ENCODE peak calls at places on chromosome 18, in five cellular contexts. P, E, I, U and K are unnamed samples.

GRCh38 chr18:31679133-31679731 is 5.1 kb downstream of the B4GALT6 start:
- DNase-seq in P (no peak), E (no peak), U (no peak), I (peak; percentile 65), K (peak; percentile 80)

GRCh38 chr18:64055019-64055418 is 85.1 kb downstream of the SERPINB8 start:
- DNase-seq in U (no peak), P (no peak), E (no peak), I (no peak), K (no peak)

GRCh38 chr18:25962176-25962575 is 128.2 kb downstream of the SS18 start:
- DNase-seq in P (no peak), U (no peak), E (no peak), I (no peak), K (no peak)

GRCh38 chr18:12238861-12239260 is 15.3 kb upstream of the CIDEA start:
- DNase-seq in P (no peak), I (no peak), E (no peak), U (no peak), K (no peak)

GRCh38 chr18:27789406-27789805 is 387.5 kb downstream of the CDH2 start:
- DNase-seq in I (peak; percentile 87), E (no peak), U (no peak), P (no peak), K (no peak)

GRCh38 chr18:34084635-34085034 is 140.1 kb downstream of the NOL4 start:
- DNase-seq in P (no peak), I (no peak), E (no peak), U (no peak), K (no peak)

GRCh38 chr18:9787716-9788115 is 79.6 kb downstream of the RAB31 start:
- DNase-seq in U (no peak), I (no peak), E (peak; percentile 65), P (no peak), K (no peak)

GRCh38 chr18:31329787-31330438 is 12.0 kb downstream of the DSG1 start:
- DNase-seq in P (no peak), E (no peak), I (no peak), U (no peak), K (no peak)

GRCh38 chr18:32884543-32884942 is 111.7 kb upstream of the KLHL14 start:
- DNase-seq in P (peak; percentile 26), I (no peak), E (no peak), U (no peak), K (no peak)

GRCh38 chr18:65221736-65222135 is 529.1 kb upstream of the CDH7 start:
- DNase-seq in P (no peak), U (no peak), E (no peak), I (no peak), K (no peak)

GRCh38 chr18:60508108-60508507 is 135.5 kb upstream of the MC4R start:
- DNase-seq in U (no peak), E (no peak), I (no peak), P (no peak), K (no peak)

GRCh38 chr18:4125939-4126250 is 329.2 kb downstream of the DLGAP1 start:
- DNase-seq in P (no peak), I (no peak), U (no peak), E (no peak), K (peak; percentile 2)

GRCh38 chr18:34808389-34808788 is 98.3 kb downstream of the DTNA start:
- DNase-seq in E (no peak), I (no peak), U (no peak), P (no peak), K (no peak)

GRCh38 chr18:58541789-58542425 is 87.0 kb downstream of the ALPK2 start:
- DNase-seq in E (peak; percentile 99), I (peak; percentile 94), U (peak; percentile 17), P (peak; percentile 44), K (peak; percentile 74)

GRCh38 chr18:50154420-50154819 is 40.5 kb downstream of the MYO5B start:
- DNase-seq in P (no peak), E (no peak), I (no peak), U (no peak), K (no peak)

GRCh38 chr18:35707674-35708073 is 126.1 kb downstream of the GALNT1 start:
- DNase-seq in I (no peak), P (no peak), U (no peak), E (no peak), K (peak; percentile 80)

GRCh38 chr18:6876646-6877045 is 147.1 kb downstream of the ARHGAP28 start:
- DNase-seq in E (peak; percentile 13), I (no peak), P (no peak), U (no peak), K (no peak)

GRCh38 chr18:9643549-9643948 is 29.2 kb upstream of the PPP4R1 start:
- DNase-seq in U (no peak), E (peak; percentile 96), I (peak; percentile 98), P (no peak), K (peak; percentile 97)

GRCh38 chr18:62324917-62325805 is at the start of gene TNFRSF11A:
- DNase-seq in U (peak; percentile 51), P (peak; percentile 85), I (peak; percentile 71), E (peak; percentile 41), K (peak; percentile 69)

GRCh38 chr18:28189400-28190239 is 12.7 kb upstream of the CDH2 start:
- DNase-seq in U (no peak), P (peak; percentile 9), I (peak; percentile 87), E (peak; percentile 65), K (peak; percentile 82)

GRCh38 chr18:8706981-8707940 is 1.9 kb downstream of the MTCL1 start:
- DNase-seq in U (peak; percentile 20), I (peak; percentile 83), E (peak; percentile 83), P (peak; percentile 32), K (peak; percentile 83)

GRCh38 chr18:78735131-78736014 is 244.2 kb upstream of the SALL3 start:
- DNase-seq in P (no peak), I (no peak), E (no peak), U (no peak), K (no peak)

GRCh38 chr18:57630759-57631660 is 9.4 kb upstream of the NARS1 start:
- DNase-seq in U (no peak), P (peak; percentile 65), I (no peak), E (no peak), K (no peak)

GRCh38 chr18:9684901-9685738 is 23.0 kb upstream of the RAB31 start:
- DNase-seq in U (no peak), I (no peak), P (no peak), E (no peak), K (no peak)

GRCh38 chr18:74674487-74674886 is 76.8 kb downstream of the ZNF407 start:
- DNase-seq in U (no peak), E (no peak), P (no peak), I (no peak), K (no peak)

GRCh38 chr18:23504720-23505119 is 1.4 kb downstream of the RMC1 start:
- DNase-seq in U (peak; percentile 20), E (no peak), I (no peak), P (no peak), K (no peak)

GRCh38 chr18:12742453-12742852 is 39.6 kb downstream of the PSMG2 start:
- DNase-seq in U (no peak), E (peak; percentile 87), P (no peak), I (peak; percentile 93), K (peak; percentile 26)

GRCh38 chr18:49400398-49401072 is 59.9 kb downstream of the DYM start:
- DNase-seq in I (no peak), U (no peak), E (no peak), P (no peak), K (peak; percentile 10)

GRCh38 chr18:57447154-57447621 is 12.0 kb downstream of the ONECUT2 start:
- DNase-seq in I (no peak), P (no peak), U (no peak), E (peak; percentile 31), K (peak; percentile 58)

GRCh38 chr18:2222270-2223185 is 348.8 kb downstream of the METTL4 start:
- DNase-seq in P (no peak), U (no peak), E (no peak), I (peak; percentile 64), K (no peak)

GRCh38 chr18:9788140-9788539 is 80.0 kb downstream of the RAB31 start:
- DNase-seq in I (no peak), U (no peak), P (no peak), E (no peak), K (no peak)

GRCh38 chr18:41326311-41326710 is 628.7 kb upstream of the PIK3C3 start:
- DNase-seq in E (no peak), U (no peak), P (no peak), I (peak; percentile 59), K (no peak)